ENCODE peak calls at places on chromosomes 13 and 19, in six cellular contexts. M is gastrocnemius medialis; O is activated T-helper 1 cell treated with anti-CD3 and anti-CD28 coated beads, Interleukin-12 subunit alpha, Interleukin-12 subunit beta, Interleukin-2, Interleukin-4 antibody, amounts not matched to agents 30 ng/mL and 10 ng/mL and 1 ng/mL, durations not matched to agents 14 hours and 24 hours and 36 hours; Q is NCI-H1105; T is brain pericyte; Z is frontal cortex. L is an unnamed sample.

GRCh38 chr13:23392313-23392712 is 41.2 kb downstream of the SACS start:
- DNase-seq in M (no peak), O (no peak), Q (no peak), T (no peak), Z (no peak), L (no peak)

GRCh38 chr13:100584901-100585300 is 3.7 kb downstream of the GGACT start:
- DNase-seq in M (no peak), O (no peak), Q (no peak), T (no peak), Z (no peak), L (no peak)

GRCh38 chr13:82636119-82636518 is 1246.2 kb downstream of the SLITRK1 start:
- DNase-seq in M (no peak), O (no peak), Q (no peak), T (no peak), Z (no peak), L (peak)

GRCh38 chr19:58511353-58512208 is at the start of gene SLC27A5:
- DNase-seq in M (no peak), O (no peak), Q (no peak), T (no peak), Z (no peak), L (no peak)

GRCh38 chr13:96817336-96817941 is 176.8 kb downstream of the OXGR1 start:
- DNase-seq in M (no peak), O (no peak), Q (no peak), T (no peak), Z (no peak), L (peak)

GRCh38 chr13:31195616-31196015 is 4.2 kb upstream of the B3GLCT start:
- DNase-seq in M (no peak), O (no peak), Q (no peak), T (no peak), Z (no peak), L (no peak)

GRCh38 chr19:49689133-49690072 is at the start of gene ADM5:
- DNase-seq in M (peak), O (no peak), Q (peak), T (no peak), Z (peak), L (no peak)

GRCh38 chr19:4600082-4600481 is 39.2 kb upstream of the TNFAIP8L1 start:
- DNase-seq in M (no peak), O (no peak), Q (no peak), T (no peak), Z (no peak), L (no peak)

GRCh38 chr13:23667750-23668149 is 97.5 kb downstream of the TNFRSF19 start:
- DNase-seq in M (no peak), O (no peak), Q (no peak), T (no peak), Z (no peak), L (no peak)

GRCh38 chr13:33186851-33187250 is 98.7 kb downstream of the STARD13 start:
- DNase-seq in M (no peak), O (peak), Q (no peak), T (no peak), Z (no peak), L (peak)

GRCh38 chr19:18160792-18161690 is 8.1 kb downstream of the PIK3R2 start:
- DNase-seq in M (peak), O (peak), Q (peak), T (no peak), Z (peak), L (peak)

GRCh38 chr19:41863209-41863931 is 3.3 kb downstream of the RPS19 start:
- DNase-seq in M (no peak), O (no peak), Q (no peak), T (no peak), Z (no peak), L (no peak)

GRCh38 chr19:19385900-19386339 is 19.6 kb upstream of the GATAD2A start:
- DNase-seq in M (no peak), O (no peak), Q (no peak), T (no peak), Z (no peak), L (no peak)

GRCh38 chr19:18496980-18497256 is 25.0 kb downstream of the ELL start:
- DNase-seq in M (no peak), O (no peak), Q (no peak), T (no peak), Z (no peak), L (no peak)

GRCh38 chr19:8233370-8233769 is 24.2 kb downstream of the CERS4 start:
- DNase-seq in M (no peak), O (no peak), Q (no peak), T (no peak), Z (no peak), L (peak)

GRCh38 chr19:7832781-7833180 is 2.8 kb downstream of the EVI5L start:
- DNase-seq in M (no peak), O (no peak), Q (no peak), T (no peak), Z (no peak), L (no peak)

GRCh38 chr19:2549701-2550191 is 73.8 kb downstream of the GADD45B start:
- DNase-seq in M (peak), O (no peak), Q (no peak), T (no peak), Z (peak), L (peak)

GRCh38 chr13:87274209-87274819 is 396.9 kb upstream of the SLITRK5 start:
- DNase-seq in M (no peak), O (no peak), Q (peak), T (no peak), Z (no peak), L (peak)

GRCh38 chr13:27783111-27783510 is 9.2 kb upstream of the GSX1 start:
- DNase-seq in M (no peak), O (no peak), Q (no peak), T (no peak), Z (no peak), L (peak)

GRCh38 chr13:25372275-25373081 is 704 bp downstream of the ATP8A2 start:
- DNase-seq in M (no peak), O (no peak), Q (no peak), T (no peak), Z (no peak), L (no peak)

GRCh38 chr19:54431255-54431838 is 16.1 kb downstream of the TTYH1 start:
- DNase-seq in M (peak), O (no peak), Q (no peak), T (no peak), Z (no peak), L (peak)

GRCh38 chr19:41821003-41821735 is 23.3 kb downstream of the LYPD4 start:
- DNase-seq in M (no peak), O (peak), Q (peak), T (no peak), Z (no peak), L (peak)

GRCh38 chr13:94906605-94907004 is 194.3 kb upstream of the SOX21 start:
- DNase-seq in M (no peak), O (no peak), Q (no peak), T (no peak), Z (no peak), L (no peak)

GRCh38 chr13:51237887-51238286 is 15.7 kb downstream of the FAM124A start:
- DNase-seq in M (no peak), O (no peak), Q (no peak), T (no peak), Z (no peak), L (no peak)

GRCh38 chr13:101916758-101917474 is 464.4 kb downstream of the ITGBL1 start:
- DNase-seq in M (no peak), O (no peak), Q (no peak), T (no peak), Z (no peak), L (no peak)

GRCh38 chr19:38056646-38057045 is 149.6 kb downstream of the SIPA1L3 start:
- DNase-seq in M (no peak), O (no peak), Q (no peak), T (no peak), Z (no peak), L (no peak)

GRCh38 chr13:109336730-109337129 is 449.7 kb downstream of the IRS2 start:
- DNase-seq in M (no peak), O (no peak), Q (no peak), T (no peak), Z (no peak), L (peak)

GRCh38 chr13:27199691-27200090 is 28.1 kb upstream of the USP12 start:
- DNase-seq in M (no peak), O (no peak), Q (no peak), T (no peak), Z (no peak), L (no peak)